ENCODE peak calls at places on chromosomes 1 and 21, in six cellular contexts. V is GM12878, U is K562, B is H1, W is HepG2, D is HCT116. A is an unnamed sample.

GRCh38 chr1:183911285-183911684 is 106.4 kb downstream of the RGL1 start:
- DNase-seq in V (peak), U (no peak), B (no peak), W (no peak), D (no peak), A (no peak)

GRCh38 chr1:67850151-67850551 is 16.9 kb upstream of the GNG12 start:
- DNase-seq in V (no peak), U (peak), B (no peak), W (no peak), D (peak), A (no peak)

GRCh38 chr1:61173118-61173517 is 90.8 kb downstream of the NFIA start:
- DNase-seq in V (no peak), U (no peak), B (no peak), W (no peak), D (no peak), A (no peak)

GRCh38 chr1:160133990-160134770 is 17.2 kb upstream of the ATP1A4 start:
- DNase-seq in V (no peak), U (no peak), B (no peak), W (no peak), D (no peak), A (no peak)

GRCh38 chr1:26983863-26984262 is 9.6 kb upstream of the TRNP1 start:
- DNase-seq in V (no peak), U (no peak), B (no peak), W (no peak), D (no peak), A (no peak)

GRCh38 chr1:107057197-107058133 is 991 bp downstream of the PRMT6 start:
- DNase-seq in V (no peak), U (peak), B (peak), W (peak), D (no peak), A (peak)

GRCh38 chr1:108877324-108877812 is 583 bp downstream of the GPSM2 start:
- DNase-seq in V (no peak), U (peak), B (no peak), W (no peak), D (no peak), A (no peak)

GRCh38 chr21:41993744-41994143 is 16.4 kb downstream of the ZBTB21 start:
- DNase-seq in V (no peak), U (no peak), B (no peak), W (no peak), D (no peak), A (no peak)

GRCh38 chr1:155882235-155882634 is 22.9 kb downstream of the SYT11 start:
- DNase-seq in V (peak), U (no peak), B (no peak), W (no peak), D (no peak), A (no peak)

GRCh38 chr1:154386643-154387352 is 18.3 kb upstream of the IL6R start:
- DNase-seq in V (no peak), U (peak), B (no peak), W (peak), D (no peak), A (no peak)

GRCh38 chr1:234628099-234628498 is 18.1 kb upstream of the IRF2BP2 start:
- DNase-seq in V (no peak), U (no peak), B (no peak), W (no peak), D (no peak), A (no peak)

GRCh38 chr1:166822385-166822784 is 16.9 kb upstream of the POGK start:
- DNase-seq in V (no peak), U (peak), B (peak), W (no peak), D (no peak), A (peak)

GRCh38 chr1:90616395-90616794 is 100.7 kb downstream of the BARHL2 start:
- DNase-seq in V (no peak), U (peak), B (peak), W (peak), D (peak), A (peak)

GRCh38 chr1:56167596-56167995 is 411.8 kb downstream of the PLPP3 start:
- DNase-seq in V (no peak), U (no peak), B (no peak), W (no peak), D (no peak), A (no peak)

GRCh38 chr1:56170784-56171320 is 408.5 kb downstream of the PLPP3 start:
- DNase-seq in V (no peak), U (no peak), B (no peak), W (no peak), D (no peak), A (no peak)

GRCh38 chr1:56171670-56172069 is 407.7 kb downstream of the PLPP3 start:
- DNase-seq in V (no peak), U (no peak), B (no peak), W (no peak), D (no peak), A (no peak)

GRCh38 chr1:56168176-56168575 is 411.2 kb downstream of the PLPP3 start:
- DNase-seq in V (no peak), U (no peak), B (no peak), W (no peak), D (no peak), A (no peak)

GRCh38 chr1:56169856-56170255 is 409.5 kb downstream of the PLPP3 start:
- DNase-seq in V (no peak), U (no peak), B (no peak), W (no peak), D (no peak), A (no peak)
- TF ChIP-seq ATF3 in V (no peak), U (no peak), B (no peak), W (no peak), D (no peak), A (no peak)

GRCh38 chr1:212559929-212560328 is 48.6 kb upstream of the ATF3 start:
- DNase-seq in V (no peak), U (no peak), B (no peak), W (no peak), D (no peak), A (no peak)

GRCh38 chr1:212560933-212561460 is 47.6 kb upstream of the ATF3 start:
- DNase-seq in V (no peak), U (no peak), B (no peak), W (no peak), D (no peak), A (no peak)

GRCh38 chr1:212558665-212559480 is 49.7 kb upstream of the ATF3 start:
- DNase-seq in V (peak), U (peak), B (peak), W (peak), D (peak), A (peak)

GRCh38 chr1:212562771-212563170 is 45.8 kb upstream of the ATF3 start:
- DNase-seq in V (no peak), U (no peak), B (no peak), W (no peak), D (no peak), A (no peak)

GRCh38 chr1:212561501-212561931 is 47.0 kb upstream of the ATF3 start:
- DNase-seq in V (no peak), U (no peak), B (no peak), W (no peak), D (peak), A (no peak)
- TF ChIP-seq ATF3 in V (no peak), U (no peak), B (no peak), W (no peak), D (no peak), A (no peak)

GRCh38 chr1:182885591-182885990 is 46.4 kb downstream of the DHX9 start:
- DNase-seq in V (no peak), U (no peak), B (no peak), W (no peak), D (no peak), A (no peak)

GRCh38 chr1:182890927-182891610 is 51.9 kb downstream of the DHX9 start:
- DNase-seq in V (no peak), U (no peak), B (no peak), W (no peak), D (no peak), A (no peak)

GRCh38 chr1:182886985-182887384 is 47.8 kb downstream of the DHX9 start:
- DNase-seq in V (no peak), U (no peak), B (no peak), W (no peak), D (no peak), A (no peak)

GRCh38 chr1:182888736-182889531 is 49.8 kb downstream of the DHX9 start:
- DNase-seq in V (no peak), U (peak), B (no peak), W (no peak), D (no peak), A (no peak)

GRCh38 chr1:182889997-182890396 is 50.9 kb downstream of the DHX9 start:
- DNase-seq in V (no peak), U (peak), B (no peak), W (no peak), D (no peak), A (no peak)
- TF ChIP-seq ATF3 in V (no peak), U (no peak), B (no peak), W (no peak), D (no peak), A (no peak)

GRCh38 chr1:29234471-29234870 is 1.9 kb upstream of the PTPRU start:
- DNase-seq in V (no peak), U (no peak), B (no peak), W (no peak), D (no peak), A (no peak)
- TF ChIP-seq ATF3 in V (no peak), U (no peak), B (no peak), W (no peak), D (no peak), A (no peak)